ENCODE peak calls at places on chromosomes 16 and 17, in five cellular contexts. M is A549, P is SK-N-SH, K is IMR-90, H is K562. S is an unnamed sample.

GRCh38 chr17:880074-880870 is 98.1 kb downstream of the MRM3 start:
- DNase-seq in H (no peak), K (peak), M (no peak), P (no peak), S (no peak)

GRCh38 chr17:43626066-43626465 is 35.7 kb downstream of the MEOX1 start:
- DNase-seq in M (no peak), K (no peak), P (no peak), H (no peak), S (no peak)

GRCh38 chr17:81870155-81870977 is 771 bp downstream of the ARHGDIA start:
- DNase-seq in H (peak), K (peak), M (peak), P (peak), S (no peak)

GRCh38 chr16:450385-450784 is 24.9 kb downstream of the RAB11FIP3 start:
- DNase-seq in P (no peak), M (no peak), K (no peak), H (no peak), S (peak)

GRCh38 chr17:75242461-75243042 is 18.9 kb downstream of the GGA3 start:
- DNase-seq in K (no peak), M (no peak), H (no peak), P (no peak), S (no peak)

GRCh38 chr17:39200957-39201510 is 951 bp downstream of the RPL19 start:
- DNase-seq in H (no peak), M (no peak), P (no peak), K (no peak), S (no peak)

GRCh38 chr16:4184038-4184702 is 57.7 kb downstream of the SRL start:
- DNase-seq in K (no peak), H (no peak), P (peak), M (no peak), S (no peak)

GRCh38 chr16:22369221-22369811 is 5.1 kb downstream of the CDR2 start:
- DNase-seq in K (peak), H (no peak), M (peak), P (no peak), S (no peak)

GRCh38 chr16:23949630-23950290 is 114.0 kb downstream of the PRKCB start:
- DNase-seq in P (no peak), M (no peak), K (no peak), H (no peak), S (peak)

GRCh38 chr17:8072727-8073461 is 14.6 kb downstream of the ALOX12B start:
- DNase-seq in H (no peak), K (no peak), P (peak), M (no peak), S (no peak)

GRCh38 chr16:80594756-80595155 is 54.0 kb downstream of the DYNLRB2 start:
- DNase-seq in M (no peak), H (no peak), P (no peak), K (peak), S (no peak)

GRCh38 chr16:22262460-22262859 is 34.7 kb upstream of the POLR3E start:
- DNase-seq in P (no peak), K (peak), M (no peak), H (no peak), S (no peak)

GRCh38 chr17:76716146-76716833 is 5.5 kb upstream of the MXRA7 start:
- DNase-seq in P (no peak), M (no peak), H (no peak), K (peak), S (no peak)

GRCh38 chr16:2769675-2770056 is 7.4 kb downstream of the ELOB start:
- DNase-seq in M (peak), K (no peak), P (no peak), H (no peak), S (no peak)

GRCh38 chr16:1171854-1172428 is 19.0 kb downstream of the CACNA1H start:
- DNase-seq in M (no peak), K (no peak), P (no peak), H (no peak), S (no peak)

GRCh38 chr17:70604854-70605253 is 435.5 kb downstream of the KCNJ2 start:
- DNase-seq in H (no peak), K (no peak), P (no peak), M (peak), S (no peak)

GRCh38 chr17:8311131-8311790 is 1.2 kb downstream of the ARHGEF15 start:
- DNase-seq in H (no peak), M (no peak), P (no peak), K (no peak), S (no peak)

GRCh38 chr16:50402298-50402895 is 33.6 kb upstream of the BRD7 start:
- DNase-seq in H (no peak), M (no peak), K (no peak), P (no peak), S (no peak)

GRCh38 chr17:72940511-72940910 is 152.0 kb downstream of the SLC39A11 start:
- DNase-seq in K (no peak), H (no peak), P (no peak), M (no peak), S (no peak)

GRCh38 chr16:4760221-4760910 is 6.6 kb downstream of the ZNF500 start:
- DNase-seq in K (no peak), H (no peak), P (no peak), M (no peak), S (no peak)

GRCh38 chr16:67115649-67116048 is 5.9 kb downstream of the PHAF1 start:
- DNase-seq in P (no peak), K (peak), M (peak), H (no peak), S (no peak)

GRCh38 chr16:3173892-3174617 is 13.9 kb upstream of the OR1F1 start:
- DNase-seq in P (peak), H (peak), M (peak), K (no peak), S (no peak)

GRCh38 chr17:31008374-31009035 is 37.7 kb downstream of the RNF135 start:
- DNase-seq in M (no peak), K (peak), P (no peak), H (no peak), S (no peak)

GRCh38 chr16:58413359-58413758 is 21.1 kb downstream of the GINS3 start:
- DNase-seq in M (no peak), K (no peak), H (no peak), P (peak), S (no peak)

GRCh38 chr16:27851586-27851985 is 211.9 kb downstream of the GSG1L start:
- DNase-seq in H (no peak), M (no peak), K (no peak), P (no peak), S (no peak)

GRCh38 chr16:84959784-84960417 is 51.4 kb downstream of the ZDHHC7 start:
- DNase-seq in K (no peak), P (no peak), H (peak), M (no peak), S (no peak)

GRCh38 chr17:11803226-11803625 is 194.0 kb downstream of the ZNF18 start:
- DNase-seq in P (no peak), M (no peak), H (no peak), K (no peak), S (no peak)

GRCh38 chr17:42139093-42139492 is 15.7 kb downstream of the RAB5C start:
- DNase-seq in K (no peak), H (no peak), M (no peak), P (no peak), S (no peak)

GRCh38 chr16:4525069-4525468 is 13.5 kb downstream of the CDIP1 start:
- DNase-seq in M (no peak), K (no peak), P (no peak), H (no peak), S (no peak)

GRCh38 chr17:38727661-38728220 is 2.4 kb upstream of the CISD3 start:
- DNase-seq in K (no peak), M (no peak), H (no peak), P (no peak), S (no peak)

GRCh38 chr16:67943619-67944503 is at the start of gene LCAT:
- DNase-seq in H (peak), M (no peak), K (no peak), P (no peak), S (no peak)

GRCh38 chr16:59865071-59865671 is 1131.1 kb upstream of the GOT2 start:
- DNase-seq in K (no peak), H (no peak), M (no peak), P (no peak), S (no peak)
- TF ChIP-seq RAD21 in K (no peak), H (no peak), M (no peak), P (no peak), S (no peak)

GRCh38 chr16:88521674-88522073 is 48.5 kb upstream of the ZC3H18 start:
- DNase-seq in M (no peak), K (no peak), H (no peak), P (no peak), S (no peak)

GRCh38 chr16:88519240-88519639 is 51.0 kb upstream of the ZC3H18 start:
- DNase-seq in M (no peak), P (no peak), K (no peak), H (no peak), S (no peak)

GRCh38 chr16:88522276-88522949 is 47.8 kb upstream of the ZC3H18 start:
- DNase-seq in K (no peak), M (no peak), H (no peak), P (no peak), S (no peak)

GRCh38 chr16:88516666-88517065 is 53.5 kb upstream of the ZC3H18 start:
- DNase-seq in H (no peak), K (no peak), M (no peak), P (no peak), S (no peak)

DNA sequence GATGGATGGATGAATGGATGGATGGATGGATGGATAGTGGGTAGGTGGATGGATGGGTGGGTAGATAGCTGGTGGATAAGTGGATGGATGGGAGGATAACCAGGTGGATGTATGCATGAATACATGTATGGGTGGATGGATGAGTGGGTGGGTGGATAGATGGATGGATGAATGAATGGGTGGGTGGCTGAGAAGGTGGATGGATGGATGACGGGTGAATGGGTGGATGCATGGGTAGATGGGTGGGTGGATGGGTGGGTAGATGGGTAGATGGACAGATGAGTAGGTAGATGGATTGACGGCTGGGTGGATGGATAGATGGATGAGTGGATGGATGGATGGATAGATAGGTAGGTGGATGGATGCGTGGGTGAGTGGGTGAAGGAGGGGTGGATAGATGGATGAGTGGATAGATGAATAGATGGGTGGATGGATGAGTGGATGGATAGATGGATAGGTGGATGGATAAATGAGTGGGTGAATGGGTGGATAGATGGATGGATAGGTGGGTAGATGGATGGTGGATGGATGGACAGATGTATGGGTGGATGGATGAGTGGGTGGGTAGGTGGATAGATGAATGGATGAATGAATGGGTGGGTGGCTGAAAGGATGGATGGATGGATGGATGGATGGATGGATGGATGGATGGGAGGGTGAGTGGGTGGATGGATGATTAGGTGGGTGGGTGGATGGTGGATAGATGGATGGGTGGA is 50.1 kb upstream of the ZC3H18 start:
- DNase-seq in M (no peak), K (no peak), P (no peak), H (no peak), S (no peak)
- TF ChIP-seq RCOR1 in M (no peak), K (no peak), P (no peak), H (no peak), S (no peak)

GRCh38 chr17:78634154-78634553 is 57.0 kb upstream of the DNAH17 start:
- DNase-seq in M (no peak), H (no peak), K (no peak), P (no peak), S (no peak)
- TF ChIP-seq RAD21 in M (no peak), H (no peak), K (no peak), P (no peak), S (no peak)

DNA sequence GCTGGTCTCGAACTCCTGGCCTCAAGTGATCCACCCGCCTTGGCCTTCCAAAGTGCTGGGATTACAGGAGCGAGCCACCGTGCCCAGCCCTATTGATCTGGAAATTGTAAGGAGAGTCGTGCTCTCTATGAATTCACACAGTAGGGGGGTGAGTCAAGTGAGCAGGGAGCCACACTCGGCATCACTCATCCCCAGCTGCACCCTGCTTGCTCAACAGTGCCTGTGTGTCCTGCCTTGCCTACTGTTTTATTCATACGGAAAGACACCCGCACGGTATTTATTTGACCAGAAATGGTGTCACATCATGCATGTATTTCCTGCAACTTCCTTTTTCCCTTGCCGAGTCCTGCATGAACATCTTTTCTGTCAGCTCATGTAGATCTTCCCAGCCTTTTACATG is 157.1 kb upstream of the FOXF1 start:
- DNase-seq in H (no peak), P (no peak), K (peak), M (no peak), S (no peak)
- TF ChIP-seq RCOR1 in H (no peak), P (no peak), K (no peak), M (no peak), S (no peak)

GRCh38 chr16:56980792-56981724 is 8.3 kb upstream of the NLRC5 start:
- DNase-seq in H (no peak), K (no peak), M (no peak), P (no peak), S (no peak)
- TF ChIP-seq RAD21 in H (no peak), K (no peak), M (no peak), P (no peak), S (no peak)